ENCODE peak calls at places on chromosomes 7 and 10, in five cellular contexts. One of them, this sample, is unnamed.

GRCh38 chr7:6442114-6442513 is 5.6 kb downstream of the DAGLB start:
- DNase-seq in tibial nerve: no peak
- DNase-seq in cardiac muscle cell: peak; percentile 80
- DNase-seq in ovary: no peak
- DNase-seq in right atrium auricular region: no peak
- DNase-seq in this sample: no peak

GRCh38 chr10:107264742-107265141 is 100.2 kb upstream of the SORCS1 start:
- DNase-seq in tibial nerve: no peak
- DNase-seq in cardiac muscle cell: no peak
- DNase-seq in ovary: no peak
- DNase-seq in right atrium auricular region: no peak
- DNase-seq in this sample: no peak

GRCh38 chr7:4277936-4278335 is 404.2 kb upstream of the FOXK1 start:
- DNase-seq in tibial nerve: no peak
- DNase-seq in cardiac muscle cell: no peak
- DNase-seq in ovary: no peak
- DNase-seq in right atrium auricular region: peak; percentile 43
- DNase-seq in this sample: no peak

GRCh38 chr7:26153823-26154783 is 2.1 kb downstream of the NFE2L3 start:
- DNase-seq in tibial nerve: no peak
- DNase-seq in cardiac muscle cell: peak; percentile 36
- DNase-seq in ovary: no peak
- DNase-seq in right atrium auricular region: no peak
- DNase-seq in this sample: no peak

GRCh38 chr7:101778181-101778580 is 39.2 kb upstream of the CUX1 start:
- DNase-seq in tibial nerve: no peak
- DNase-seq in cardiac muscle cell: no peak
- DNase-seq in ovary: no peak
- DNase-seq in right atrium auricular region: no peak
- DNase-seq in this sample: no peak

GRCh38 chr7:128918266-128918665 is 7.8 kb upstream of the KCP start:
- DNase-seq in tibial nerve: no peak
- DNase-seq in cardiac muscle cell: no peak
- DNase-seq in ovary: no peak
- DNase-seq in right atrium auricular region: no peak
- DNase-seq in this sample: no peak

GRCh38 chr10:130763491-130763890 is 548.0 kb downstream of the TCERG1L start:
- DNase-seq in tibial nerve: no peak
- DNase-seq in cardiac muscle cell: no peak
- DNase-seq in ovary: no peak
- DNase-seq in right atrium auricular region: no peak
- DNase-seq in this sample: no peak

GRCh38 chr7:27144799-27145166 is 1.3 kb upstream of the HOXA5 start:
- DNase-seq in tibial nerve: no peak
- DNase-seq in cardiac muscle cell: no peak
- DNase-seq in ovary: no peak
- DNase-seq in right atrium auricular region: no peak
- DNase-seq in this sample: no peak

GRCh38 chr10:6920072-6921019 is 340.3 kb upstream of the PRKCQ start:
- DNase-seq in tibial nerve: peak; percentile 49
- DNase-seq in cardiac muscle cell: peak; percentile 53
- DNase-seq in ovary: peak; percentile 55
- DNase-seq in right atrium auricular region: no peak
- DNase-seq in this sample: peak; percentile 59

GRCh38 chr10:81978238-81978637 is 103.2 kb downstream of the NRG3 start:
- DNase-seq in tibial nerve: no peak
- DNase-seq in cardiac muscle cell: peak; percentile 33
- DNase-seq in ovary: no peak
- DNase-seq in right atrium auricular region: no peak
- DNase-seq in this sample: no peak

GRCh38 chr7:47759056-47759706 is 177.3 kb upstream of the TNS3 start:
- DNase-seq in tibial nerve: no peak
- DNase-seq in cardiac muscle cell: peak; percentile 38
- DNase-seq in ovary: no peak
- DNase-seq in right atrium auricular region: no peak
- DNase-seq in this sample: no peak

GRCh38 chr7:1144269-1144771 is 15.7 kb downstream of the ZFAND2A start:
- DNase-seq in tibial nerve: no peak
- DNase-seq in cardiac muscle cell: peak; percentile 8
- DNase-seq in ovary: no peak
- DNase-seq in right atrium auricular region: no peak
- DNase-seq in this sample: peak; percentile 50

GRCh38 chr10:110817614-110818013 is 54.1 kb upstream of the PDCD4 start:
- DNase-seq in tibial nerve: no peak
- DNase-seq in cardiac muscle cell: no peak
- DNase-seq in ovary: no peak
- DNase-seq in right atrium auricular region: no peak
- DNase-seq in this sample: no peak

GRCh38 chr7:16874061-16874460 is 7.7 kb downstream of the AGR3 start:
- DNase-seq in tibial nerve: no peak
- DNase-seq in cardiac muscle cell: no peak
- DNase-seq in ovary: no peak
- DNase-seq in right atrium auricular region: no peak
- DNase-seq in this sample: no peak

GRCh38 chr7:35985126-35985754 is 167.8 kb upstream of the EEPD1 start:
- DNase-seq in tibial nerve: peak; percentile 56
- DNase-seq in cardiac muscle cell: peak; percentile 86
- DNase-seq in ovary: peak; percentile 80
- DNase-seq in right atrium auricular region: peak; percentile 85
- DNase-seq in this sample: peak; percentile 85

GRCh38 chr7:142323706-142324105 is 65.8 kb upstream of the PRSS58 start:
- DNase-seq in tibial nerve: no peak
- DNase-seq in cardiac muscle cell: peak; percentile 8
- DNase-seq in ovary: no peak
- DNase-seq in right atrium auricular region: no peak
- DNase-seq in this sample: no peak

GRCh38 chr10:90318659-90319058 is 539.2 kb downstream of the HTR7 start:
- DNase-seq in tibial nerve: no peak
- DNase-seq in cardiac muscle cell: no peak
- DNase-seq in ovary: no peak
- DNase-seq in right atrium auricular region: no peak
- DNase-seq in this sample: no peak

GRCh38 chr10:125340871-125341270 is 180.5 kb upstream of the CTBP2 start:
- DNase-seq in tibial nerve: no peak
- DNase-seq in cardiac muscle cell: peak; percentile 6
- DNase-seq in ovary: no peak
- DNase-seq in right atrium auricular region: no peak
- DNase-seq in this sample: no peak

GRCh38 chr10:4345842-4346241 is 480.2 kb upstream of the AKR1E2 start:
- DNase-seq in tibial nerve: no peak
- DNase-seq in cardiac muscle cell: no peak
- DNase-seq in ovary: no peak
- DNase-seq in right atrium auricular region: no peak
- DNase-seq in this sample: no peak

GRCh38 chr10:92742331-92743228 is 52.8 kb downstream of the HHEX start:
- DNase-seq in tibial nerve: no peak
- DNase-seq in cardiac muscle cell: no peak
- DNase-seq in ovary: no peak
- DNase-seq in right atrium auricular region: no peak
- DNase-seq in this sample: no peak

GRCh38 chr7:46695045-46695708 is 774.1 kb upstream of the IGFBP3 start:
- DNase-seq in tibial nerve: no peak
- DNase-seq in cardiac muscle cell: no peak
- DNase-seq in ovary: no peak
- DNase-seq in right atrium auricular region: no peak
- DNase-seq in this sample: no peak

GRCh38 chr7:94509879-94510581 is 421 bp downstream of the CASD1 start:
- DNase-seq in tibial nerve: peak; percentile 33
- DNase-seq in cardiac muscle cell: peak; percentile 71
- DNase-seq in ovary: peak; percentile 78
- DNase-seq in right atrium auricular region: peak; percentile 71
- DNase-seq in this sample: peak; percentile 64

GRCh38 chr7:136405931-136406777 is 429.0 kb upstream of the MTPN start:
- DNase-seq in tibial nerve: no peak
- DNase-seq in cardiac muscle cell: peak; percentile 70
- DNase-seq in ovary: no peak
- DNase-seq in right atrium auricular region: peak; percentile 59
- DNase-seq in this sample: peak; percentile 20

GRCh38 chr7:81285142-81285871 is 366.5 kb upstream of the SEMA3C start:
- DNase-seq in tibial nerve: no peak
- DNase-seq in cardiac muscle cell: peak; percentile 70
- DNase-seq in ovary: no peak
- DNase-seq in right atrium auricular region: no peak
- DNase-seq in this sample: no peak

GRCh38 chr7:12327922-12328321 is 75.7 kb downstream of the VWDE start:
- DNase-seq in tibial nerve: no peak
- DNase-seq in cardiac muscle cell: no peak
- DNase-seq in ovary: no peak
- DNase-seq in right atrium auricular region: no peak
- DNase-seq in this sample: no peak

GRCh38 chr10:30048768-30049507 is 10.4 kb downstream of the JCAD start:
- DNase-seq in tibial nerve: no peak
- DNase-seq in cardiac muscle cell: no peak
- DNase-seq in ovary: no peak
- DNase-seq in right atrium auricular region: peak; percentile 56
- DNase-seq in this sample: peak; percentile 57

GRCh38 chr7:44638611-44639557 is 32.5 kb downstream of the OGDH start:
- DNase-seq in tibial nerve: no peak
- DNase-seq in cardiac muscle cell: peak; percentile 72
- DNase-seq in ovary: peak; percentile 38
- DNase-seq in right atrium auricular region: peak; percentile 85
- DNase-seq in this sample: peak; percentile 57

GRCh38 chr10:70575874-70576802 is 26.4 kb downstream of the PRF1 start:
- DNase-seq in tibial nerve: no peak
- DNase-seq in cardiac muscle cell: peak; percentile 77
- DNase-seq in ovary: no peak
- DNase-seq in right atrium auricular region: no peak
- DNase-seq in this sample: peak; percentile 72

GRCh38 chr10:115827180-115827579 is 445.8 kb downstream of the GFRA1 start:
- DNase-seq in tibial nerve: no peak
- DNase-seq in cardiac muscle cell: peak; percentile 16
- DNase-seq in ovary: no peak
- DNase-seq in right atrium auricular region: no peak
- DNase-seq in this sample: no peak

GRCh38 chr7:23373151-23374004 is 74.2 kb downstream of the MALSU1 start:
- DNase-seq in tibial nerve: no peak
- DNase-seq in cardiac muscle cell: peak; percentile 23
- DNase-seq in ovary: no peak
- DNase-seq in right atrium auricular region: no peak
- DNase-seq in this sample: no peak
- H3K4me1 ChIP-seq in tibial nerve: no peaks in the 10 kb centered on the region
- H3K4me1 ChIP-seq in cardiac muscle cell: peaks cover 15% of the 10 kb centered on the region
- H3K4me1 ChIP-seq in ovary: no peaks in the 10 kb centered on the region
- H3K4me1 ChIP-seq in right atrium auricular region: no peaks in the 10 kb centered on the region
- H3K4me1 ChIP-seq in this sample: no peaks in the 10 kb centered on the region

DNA sequence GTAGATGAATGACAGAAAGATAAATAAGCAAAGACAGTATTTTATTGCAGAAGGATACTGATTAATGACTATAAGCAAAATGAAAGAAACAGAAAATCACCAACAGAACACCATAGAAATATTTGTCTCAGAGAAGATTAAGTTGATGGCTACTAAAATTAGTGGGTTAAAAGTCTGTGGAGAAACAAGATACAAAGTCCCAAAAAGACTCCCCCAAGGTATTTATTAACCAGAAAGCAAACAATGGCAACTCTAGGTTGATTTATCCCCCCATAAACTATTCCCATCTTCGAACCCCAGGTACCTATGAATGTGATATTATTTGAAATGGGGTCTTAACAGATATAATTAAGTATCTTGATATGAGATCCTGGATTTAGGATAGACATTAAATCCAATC is 1104.5 kb upstream of the PHF14 start:
- DNase-seq in tibial nerve: no peak
- DNase-seq in cardiac muscle cell: no peak
- DNase-seq in ovary: no peak
- DNase-seq in right atrium auricular region: no peak
- DNase-seq in this sample: no peak
- H3K27ac ChIP-seq in tibial nerve: no peak overlapping the region
- H3K27ac ChIP-seq in cardiac muscle cell: no peak overlapping the region
- H3K27ac ChIP-seq in ovary: no peak overlapping the region
- H3K27ac ChIP-seq in right atrium auricular region: no peak overlapping the region
- H3K27ac ChIP-seq in this sample: no peak overlapping the region

GRCh38 chr10:11756766-11757315 is 14.7 kb downstream of the ECHDC3 start:
- DNase-seq in tibial nerve: no peak
- DNase-seq in cardiac muscle cell: no peak
- DNase-seq in ovary: no peak
- DNase-seq in right atrium auricular region: no peak
- DNase-seq in this sample: no peak

GRCh38 chr10:11754180-11754579 is 12.0 kb downstream of the ECHDC3 start:
- DNase-seq in tibial nerve: no peak
- DNase-seq in cardiac muscle cell: no peak
- DNase-seq in ovary: no peak
- DNase-seq in right atrium auricular region: no peak
- DNase-seq in this sample: no peak

GRCh38 chr10:11757452-11757819 is 15.3 kb downstream of the ECHDC3 start:
- DNase-seq in tibial nerve: no peak
- DNase-seq in cardiac muscle cell: peak; percentile 94
- DNase-seq in ovary: peak; percentile 70
- DNase-seq in right atrium auricular region: peak; percentile 86
- DNase-seq in this sample: peak; percentile 81

GRCh38 chr10:11755512-11756247 is 13.5 kb downstream of the ECHDC3 start:
- DNase-seq in tibial nerve: no peak
- DNase-seq in cardiac muscle cell: no peak
- DNase-seq in ovary: no peak
- DNase-seq in right atrium auricular region: no peak
- DNase-seq in this sample: no peak

DNA sequence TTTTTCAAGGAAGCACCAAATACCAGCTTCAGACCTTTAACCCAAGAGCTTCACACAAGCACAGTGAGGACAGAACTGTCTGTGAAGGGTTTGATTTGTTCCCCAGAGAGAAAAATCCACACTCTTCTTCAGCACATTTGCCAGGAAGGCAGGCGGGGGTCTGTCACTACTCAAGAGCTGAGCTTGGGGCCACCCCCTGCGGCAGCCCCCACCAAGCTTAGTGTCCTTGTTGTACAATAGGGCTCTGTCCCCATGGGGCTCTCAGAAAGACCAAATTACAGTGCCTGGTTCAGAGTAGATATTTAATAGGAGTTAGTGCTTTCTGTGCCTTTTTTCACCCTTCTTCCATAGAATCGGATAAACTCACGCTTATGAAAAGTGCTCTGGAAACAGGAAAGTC is 12.4 kb downstream of the ECHDC3 start:
- DNase-seq in tibial nerve: no peak
- DNase-seq in cardiac muscle cell: no peak
- DNase-seq in ovary: no peak
- DNase-seq in right atrium auricular region: no peak
- DNase-seq in this sample: no peak
- H3K36me3 ChIP-seq in tibial nerve: no peaks in the 10 kb centered on the region
- H3K36me3 ChIP-seq in cardiac muscle cell: no peaks in the 10 kb centered on the region
- H3K36me3 ChIP-seq in ovary: no peaks in the 10 kb centered on the region
- H3K36me3 ChIP-seq in right atrium auricular region: peaks cover 53% of the 10 kb centered on the region
- H3K36me3 ChIP-seq in this sample: no peaks in the 10 kb centered on the region

GRCh38 chr10:43137971-43138756 is at the start of gene CSGALNACT2:
- DNase-seq in tibial nerve: peak; percentile 79
- DNase-seq in cardiac muscle cell: peak; percentile 90
- DNase-seq in ovary: peak; percentile 85
- DNase-seq in right atrium auricular region: peak; percentile 91
- DNase-seq in this sample: peak; percentile 86

GRCh38 chr10:43141421-43141820 is 3.2 kb downstream of the CSGALNACT2 start:
- DNase-seq in tibial nerve: no peak
- DNase-seq in cardiac muscle cell: no peak
- DNase-seq in ovary: no peak
- DNase-seq in right atrium auricular region: no peak
- DNase-seq in this sample: no peak

GRCh38 chr10:43137701-43137970 is 609 bp upstream of the CSGALNACT2 start:
- DNase-seq in tibial nerve: no peak
- DNase-seq in cardiac muscle cell: peak; percentile 68
- DNase-seq in ovary: peak; percentile 74
- DNase-seq in right atrium auricular region: peak; percentile 59
- DNase-seq in this sample: peak; percentile 64

GRCh38 chr10:43138757-43139241 is 554 bp downstream of the CSGALNACT2 start:
- DNase-seq in tibial nerve: no peak
- DNase-seq in cardiac muscle cell: peak; percentile 28
- DNase-seq in ovary: no peak
- DNase-seq in right atrium auricular region: peak; percentile 63
- DNase-seq in this sample: no peak

GRCh38 chr10:43140414-43140813 is 2.2 kb downstream of the CSGALNACT2 start:
- DNase-seq in tibial nerve: no peak
- DNase-seq in cardiac muscle cell: peak; percentile 80
- DNase-seq in ovary: no peak
- DNase-seq in right atrium auricular region: no peak
- DNase-seq in this sample: no peak
- H3K4me1 ChIP-seq in tibial nerve: no peaks in the 10 kb centered on the region
- H3K4me1 ChIP-seq in cardiac muscle cell: no peaks in the 10 kb centered on the region
- H3K4me1 ChIP-seq in ovary: peaks cover 4% of the 10 kb centered on the region
- H3K4me1 ChIP-seq in right atrium auricular region: no peaks in the 10 kb centered on the region
- H3K4me1 ChIP-seq in this sample: peaks cover 10% of the 10 kb centered on the region